ENCODE peak calls at places on chromosomes 3 and 15, in nine cellular contexts. J is sigmoid colon, M is HL-60, I is transverse colon, V is endothelial cell of umbilical vein, C is GM12878, Z is HCT116, O is Panc1, U is K562. L is an unnamed sample.
A peak's percentile ranks its signal among the peaks of the same experiment; 100 is the strongest.

GRCh38 chr3:44885618-44886017 is 11.2 kb downstream of the TGM4 start:
- DNase-seq in I (no peak), V (peak; percentile 95), C (no peak), J (no peak), O (peak; percentile 86), M (no peak), U (peak; percentile 35), Z (peak; percentile 74), L (no peak)

GRCh38 chr15:66707310-66708160 is 5.5 kb downstream of the SMAD6 start:
- DNase-seq in U (no peak), C (no peak), M (no peak), J (peak; percentile 75), V (peak; percentile 54), Z (no peak), O (no peak), I (peak; percentile 55), L (no peak)

GRCh38 chr3:101791778-101792177 is 12.8 kb downstream of the NXPE3 start:
- DNase-seq in C (peak; percentile 91), I (no peak), J (no peak), Z (no peak), M (no peak), V (no peak), U (no peak), O (no peak), L (no peak)

GRCh38 chr15:66899555-66900350 is 165.6 kb upstream of the SMAD3 start:
- DNase-seq in V (no peak), O (no peak), C (no peak), J (peak; percentile 45), I (no peak), U (no peak), Z (no peak), M (no peak), L (no peak)

GRCh38 chr3:71453319-71453718 is 130.2 kb downstream of the FOXP1 start:
- DNase-seq in J (no peak), C (no peak), Z (no peak), O (no peak), U (no peak), I (no peak), M (no peak), V (no peak), L (no peak)

GRCh38 chr15:32936283-32936918 is 218.6 kb downstream of the GREM1 start:
- DNase-seq in V (peak; percentile 62), O (no peak), I (no peak), U (peak; percentile 12), Z (peak; percentile 33), J (no peak), C (no peak), M (no peak), L (no peak)

GRCh38 chr3:170637321-170637720 is 51.4 kb upstream of the SLC7A14 start:
- DNase-seq in C (no peak), O (no peak), J (no peak), I (no peak), V (no peak), M (no peak), U (no peak), Z (no peak), L (no peak)

GRCh38 chr3:23834082-23834870 is 28.5 kb downstream of the UBE2E1 start:
- DNase-seq in C (no peak), V (peak; percentile 45), J (no peak), Z (no peak), O (no peak), M (no peak), I (no peak), U (no peak), L (no peak)

GRCh38 chr3:178602864-178603263 is 66.6 kb downstream of the KCNMB2 start:
- DNase-seq in Z (no peak), V (no peak), J (no peak), C (no peak), I (no peak), M (no peak), U (no peak), O (no peak), L (no peak)

GRCh38 chr3:111472556-111472955 is 69.4 kb upstream of the CD96 start:
- DNase-seq in U (no peak), M (no peak), V (no peak), Z (no peak), I (no peak), O (no peak), C (no peak), J (no peak), L (no peak)

GRCh38 chr3:112132975-112133448 is at the start of gene GCSAM:
- DNase-seq in I (peak; percentile 58), Z (no peak), J (peak; percentile 70), O (no peak), C (peak; percentile 100), V (no peak), M (peak; percentile 90), U (no peak), L (no peak)

GRCh38 chr15:60423540-60423939 is 25.8 kb upstream of the ANXA2 start:
- DNase-seq in C (no peak), V (peak; percentile 64), Z (peak; percentile 52), J (no peak), O (no peak), I (no peak), U (no peak), M (no peak), L (no peak)

GRCh38 chr3:132210476-132211346 is 106.5 kb upstream of the ACP3 start:
- DNase-seq in O (peak; percentile 18), C (no peak), I (peak; percentile 64), Z (peak; percentile 39), U (no peak), M (peak; percentile 29), V (peak; percentile 9), J (no peak), L (no peak)

GRCh38 chr3:133038089-133038730 is at the start of gene TMEM108:
- DNase-seq in U (peak; percentile 95), I (peak; percentile 52), J (peak; percentile 88), V (peak; percentile 77), Z (no peak), O (no peak), M (no peak), C (no peak), L (peak; percentile 84)

GRCh38 chr15:70042553-70043214 is 55.0 kb downstream of the TLE3 start:
- DNase-seq in O (no peak), V (no peak), C (no peak), U (no peak), J (no peak), Z (no peak), M (no peak), I (no peak), L (no peak)

GRCh38 chr3:52405066-52405465 is 39.8 kb downstream of the SEMA3G start:
- DNase-seq in V (no peak), I (no peak), Z (no peak), U (no peak), J (peak; percentile 53), M (no peak), O (no peak), C (no peak), L (no peak)

GRCh38 chr3:39752019-39752637 is 57.3 kb upstream of the MYRIP start:
- DNase-seq in U (no peak), I (no peak), V (peak; percentile 44), M (no peak), J (no peak), O (no peak), Z (no peak), C (no peak), L (no peak)

GRCh38 chr3:46661776-46662766 is 31.4 kb downstream of the ALS2CL start:
- DNase-seq in I (peak; percentile 3), C (no peak), U (no peak), Z (no peak), V (no peak), J (peak; percentile 39), O (no peak), M (no peak), L (peak; percentile 69)

GRCh38 chr3:125214738-125215137 is 2.2 kb upstream of the SLC12A8 start:
- DNase-seq in U (no peak), C (no peak), J (no peak), V (no peak), M (no peak), O (no peak), Z (no peak), I (no peak), L (no peak)

GRCh38 chr3:188037116-188037718 is 116.7 kb upstream of the LPP start:
- DNase-seq in J (no peak), M (no peak), C (no peak), V (peak; percentile 43), O (no peak), I (peak; percentile 46), Z (peak; percentile 28), U (no peak), L (no peak)

GRCh38 chr3:155197786-155198185 is 95.7 kb downstream of the STRIT1 start:
- DNase-seq in C (no peak), Z (no peak), V (no peak), J (no peak), M (no peak), U (no peak), I (no peak), O (no peak), L (no peak)

GRCh38 chr3:32421991-32422859 is 30.6 kb downstream of the CMTM7 start:
- DNase-seq in I (peak; percentile 91), Z (peak; percentile 81), O (no peak), U (no peak), C (no peak), J (peak; percentile 94), M (peak; percentile 87), V (peak; percentile 97), L (peak; percentile 91)

GRCh38 chr15:39127925-39128617 is 452.8 kb upstream of the THBS1 start:
- DNase-seq in Z (peak; percentile 62), U (peak; percentile 27), C (no peak), I (peak; percentile 12), O (peak; percentile 89), M (no peak), J (no peak), V (peak; percentile 98), L (no peak)

GRCh38 chr3:12719984-12720656 is 38.9 kb downstream of the TMEM40 start:
- DNase-seq in V (peak; percentile 85), I (peak; percentile 78), J (peak; percentile 89), C (no peak), Z (peak; percentile 75), U (peak; percentile 87), O (peak; percentile 57), M (peak; percentile 86), L (peak; percentile 81)
- H3K4me3 ChIP-seq in V (no peak overlapping the region), I (peak overlapping the region; percentile 42), J (no peak overlapping the region), C (no peak overlapping the region), Z (peak overlapping the region; percentile 43), U (no peak overlapping the region), O (peak overlapping the region; percentile 42), M (no peak overlapping the region), L (peak overlapping the region; percentile 20)

GRCh38 chr3:42996633-42997075 is 17.5 kb downstream of the GASK1A start:
- DNase-seq in C (no peak), O (no peak), Z (no peak), M (no peak), V (no peak), J (no peak), I (no peak), U (no peak), L (no peak)
- TF ChIP-seq POLR2AphosphoS5 in C (no peak), O (no peak), Z (no peak), M (no peak), V (no peak), J (peak; percentile 12), I (peak; percentile 8), U (no peak), L (no peak)

GRCh38 chr15:40902605-40903561 is 8.6 kb downstream of the VPS18 start:
- DNase-seq in C (no peak), M (peak; percentile 99), J (no peak), V (no peak), O (no peak), I (no peak), Z (no peak), U (no peak), L (no peak)
- H3K4me3 ChIP-seq in C (no peak overlapping the region), M (peak overlapping the region; percentile 21), J (no peak overlapping the region), V (no peak overlapping the region), O (no peak overlapping the region), I (no peak overlapping the region), Z (no peak overlapping the region), U (no peak overlapping the region), L (no peak overlapping the region)

GRCh38 chr3:147409143-147410121 is at the start of gene ZIC1:
- DNase-seq in I (no peak), M (no peak), J (no peak), U (no peak), Z (no peak), C (no peak), O (no peak), V (no peak), L (no peak)
- TF ChIP-seq POLR2AphosphoS5 in I (no peak), M (no peak), J (no peak), U (no peak), Z (no peak), C (no peak), O (no peak), V (no peak), L (no peak)

L was measured in suprapubic skin.